ENCODE peak calls at places on chromosomes 7 and 10, in four cellular contexts. M is lower leg skin, C is gastrocnemius medialis, U is A549. J is an unnamed sample.

GRCh38 chr10:130111848-130112180 is 1.2 kb upstream of the C10orf143 start:
- DNase-seq in M (no peak), C (no peak), U (no peak), J (no peak)

GRCh38 chr10:4740471-4740870 is 85.5 kb upstream of the AKR1E2 start:
- DNase-seq in M (no peak), C (no peak), U (no peak), J (no peak)

GRCh38 chr10:78405231-78405630 is 371.6 kb downstream of the RPS24 start:
- DNase-seq in M (no peak), C (no peak), U (no peak), J (peak; percentile 31)

GRCh38 chr10:128835361-128835760 is 631.7 kb upstream of the MGMT start:
- DNase-seq in M (no peak), C (no peak), U (no peak), J (no peak)

GRCh38 chr7:154167807-154168206 is 115.6 kb downstream of the DPP6 start:
- DNase-seq in M (no peak), C (no peak), U (no peak), J (no peak)

GRCh38 chr7:139738101-139738489 is 39.7 kb downstream of the HIPK2 start:
- DNase-seq in M (no peak), C (no peak), U (no peak), J (no peak)

GRCh38 chr10:97096327-97097153 is 89.2 kb downstream of the SLIT1 start:
- DNase-seq in M (no peak), C (no peak), U (no peak), J (no peak)

GRCh38 chr7:107874605-107875446 is 16.2 kb upstream of the DLD start:
- DNase-seq in M (peak; percentile 51), C (peak; percentile 43), U (peak; percentile 44), J (peak; percentile 33)

GRCh38 chr7:86825264-86825663 is 181.6 kb downstream of the GRM3 start:
- DNase-seq in M (no peak), C (no peak), U (no peak), J (no peak)

GRCh38 chr7:74606101-74606908 is 51.2 kb upstream of the GTF2I start:
- DNase-seq in M (no peak), C (peak; percentile 24), U (no peak), J (no peak)

GRCh38 chr7:139345042-139345441 is 3.9 kb downstream of the FMC1 start:
- DNase-seq in M (no peak), C (no peak), U (no peak), J (no peak)

GRCh38 chr7:5677538-5678294 is 103.7 kb downstream of the RNF216 start:
- DNase-seq in M (peak; percentile 66), C (no peak), U (peak; percentile 55), J (no peak)

GRCh38 chr7:43929529-43930457 is 3.6 kb downstream of the UBE2D4 start:
- DNase-seq in M (no peak), C (no peak), U (no peak), J (no peak)

GRCh38 chr10:47025253-47025539 is 114.0 kb downstream of the PTPN20 start:
- DNase-seq in M (no peak), C (no peak), U (no peak), J (no peak)

GRCh38 chr7:9231683-9232082 is 798.3 kb downstream of the NXPH1 start:
- DNase-seq in M (no peak), C (no peak), U (no peak), J (no peak)

GRCh38 chr10:2968401-2968800 is 98.9 kb upstream of the PFKP start:
- DNase-seq in M (no peak), C (no peak), U (no peak), J (peak; percentile 76)

GRCh38 chr7:366171-366916 is 76.4 kb downstream of the FOXL3 start:
- DNase-seq in M (no peak), C (no peak), U (no peak), J (no peak)

GRCh38 chr7:5602734-5603133 is 178.7 kb downstream of the RNF216 start:
- DNase-seq in M (no peak), C (no peak), U (no peak), J (no peak)

GRCh38 chr7:22256702-22257101 is 100.3 kb downstream of the RAPGEF5 start:
- DNase-seq in M (no peak), C (no peak), U (no peak), J (no peak)

GRCh38 chr10:99234739-99235468 is 748 bp downstream of the HPSE2 start:
- DNase-seq in M (no peak), C (no peak), U (no peak), J (no peak)

GRCh38 chr7:47991741-47992311 is 12.4 kb upstream of the HUS1 start:
- DNase-seq in M (peak; percentile 86), C (peak; percentile 58), U (peak; percentile 52), J (no peak)

GRCh38 chr7:38863609-38864291 is 45.2 kb downstream of the VPS41 start:
- DNase-seq in M (no peak), C (no peak), U (no peak), J (no peak)

GRCh38 chr7:38858281-38858884 is 50.6 kb downstream of the VPS41 start:
- DNase-seq in M (no peak), C (no peak), U (no peak), J (no peak)

GRCh38 chr7:69843653-69844052 is 245.4 kb downstream of the AUTS2 start:
- DNase-seq in M (no peak), C (no peak), U (no peak), J (no peak)

GRCh38 chr7:136528329-136528728 is 340.1 kb upstream of the CHRM2 start:
- DNase-seq in M (no peak), C (no peak), U (no peak), J (peak; percentile 29)

GRCh38 chr7:23864984-23865383 is 155.0 kb downstream of the STK31 start:
- DNase-seq in M (no peak), C (no peak), U (no peak), J (peak; percentile 55)

GRCh38 chr10:103445767-103446567 is 6.2 kb downstream of the CALHM2 start:
- DNase-seq in M (peak; percentile 69), C (peak; percentile 58), U (no peak), J (peak; percentile 37)

GRCh38 chr10:11149499-11149898 is 131.8 kb downstream of the CELF2 start:
- DNase-seq in M (no peak), C (no peak), U (no peak), J (no peak)

GRCh38 chr7:30172451-30172850 is 37.7 kb downstream of the MTURN start:
- DNase-seq in M (no peak), C (no peak), U (no peak), J (no peak)

GRCh38 chr7:147298611-147299043 is 1182.0 kb downstream of the CNTNAP2 start:
- DNase-seq in M (no peak), C (no peak), U (no peak), J (no peak)

GRCh38 chr7:38463277-38464224 is 167.6 kb downstream of the AMPH start:
- DNase-seq in M (peak; percentile 54), C (peak; percentile 12), U (no peak), J (peak; percentile 28)

GRCh38 chr10:15122477-15123030 is 25.4 kb downstream of the RPP38 start:
- DNase-seq in M (no peak), C (no peak), U (no peak), J (no peak)

GRCh38 chr7:133140994-133141595 is 59.2 kb upstream of the CHCHD3 start:
- DNase-seq in M (no peak), C (no peak), U (no peak), J (no peak)

GRCh38 chr10:92735938-92736337 is 46.2 kb downstream of the HHEX start:
- DNase-seq in M (no peak), C (no peak), U (no peak), J (no peak)

GRCh38 chr7:56033671-56034432 is 17.4 kb downstream of the PSPH start:
- DNase-seq in M (no peak), C (peak; percentile 12), U (peak; percentile 75), J (peak; percentile 16)
- TF ChIP-seq CTCF in M (no peak), C (no peak), U (peak; percentile 6), J (peak; percentile 50)

DNA sequence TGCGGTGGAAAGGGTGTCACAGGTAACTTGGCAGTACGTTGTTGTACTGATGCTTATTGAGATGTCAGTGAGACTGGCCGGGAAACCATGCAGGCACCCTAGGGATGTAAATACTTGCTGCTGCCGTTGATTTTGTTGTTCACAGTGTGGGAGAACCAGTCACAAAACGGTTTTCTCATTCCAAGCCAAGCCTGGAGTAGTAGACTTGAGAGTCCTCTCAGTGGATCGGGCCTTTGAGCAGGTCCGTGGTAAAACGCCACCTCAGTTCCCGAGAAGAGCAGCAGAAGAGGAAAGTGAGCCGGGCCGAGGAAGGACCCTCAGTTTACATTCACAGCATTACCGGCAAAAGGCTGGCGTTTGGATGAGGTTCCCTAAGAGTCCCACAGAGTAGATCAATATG is 1.1 kb downstream of the JAKMIP3 start:
- DNase-seq in M (no peak), C (no peak), U (no peak), J (no peak)
- H3K4me3 ChIP-seq in M (no peak overlapping the region), C (peak overlapping the region; percentile 55), U (peak overlapping the region; percentile 51), J (no peak overlapping the region)

GRCh38 chr10:32056136-32057040 is at the start of gene KIF5B:
- DNase-seq in M (peak; percentile 81), C (peak; percentile 75), U (peak; percentile 89), J (no peak)
- TF ChIP-seq CTCF in M (no peak), C (no peak), U (no peak), J (no peak)

GRCh38 chr10:50618624-50619023 is 5.1 kb downstream of the SGMS1 start:
- DNase-seq in M (no peak), C (no peak), U (no peak), J (no peak)
- H3K4me3 ChIP-seq in M (no peak overlapping the region), C (no peak overlapping the region), U (no peak overlapping the region), J (no peak overlapping the region)

GRCh38 chr7:130468612-130469011 is 23.3 kb upstream of the MEST start:
- DNase-seq in M (no peak), C (no peak), U (no peak), J (no peak)

GRCh38 chr7:130476287-130477001 is 15.4 kb upstream of the MEST start:
- DNase-seq in M (no peak), C (no peak), U (no peak), J (no peak)

GRCh38 chr7:130471974-130472373 is 19.9 kb upstream of the MEST start:
- DNase-seq in M (no peak), C (no peak), U (no peak), J (no peak)

GRCh38 chr7:130473289-130473688 is 18.6 kb upstream of the MEST start:
- DNase-seq in M (no peak), C (no peak), U (no peak), J (no peak)

DNA sequence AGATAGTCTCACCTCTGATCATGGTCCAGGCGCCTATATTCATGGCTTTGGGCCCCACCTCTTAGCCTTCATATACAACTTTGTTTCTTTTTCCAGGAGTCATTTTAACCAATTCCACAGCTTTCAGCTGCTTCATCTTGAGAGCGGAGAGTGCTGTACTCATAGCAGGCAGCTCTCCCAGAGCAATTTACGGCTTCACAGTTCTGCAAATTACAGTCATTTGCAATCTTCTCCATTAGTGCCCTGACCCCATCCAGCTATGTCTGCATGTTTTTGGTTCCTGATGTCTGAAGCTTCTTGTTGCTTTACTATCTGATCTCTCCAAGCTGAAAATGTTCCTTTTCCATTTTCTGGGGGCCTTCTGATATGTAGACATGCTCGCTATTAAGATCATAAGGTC is 18.0 kb upstream of the MEST start:
- DNase-seq in M (no peak), C (no peak), U (no peak), J (no peak)
- TF ChIP-seq CTCF in M (no peak), C (no peak), U (no peak), J (no peak)

GRCh38 chr7:101953248-101953819 is 135.9 kb downstream of the CUX1 start:
- DNase-seq in M (no peak), C (peak; percentile 76), U (no peak), J (peak; percentile 86)
- H3K4me3 ChIP-seq in M (no peak overlapping the region), C (no peak overlapping the region), U (no peak overlapping the region), J (no peak overlapping the region)